ENCODE peak calls at places on chromosomes 2 and 18, in ten cellular contexts. H, A, Q, I, Z, D, U, R, M and P are unnamed samples.

GRCh38 chr2:132804045-132804444 is 134.0 kb upstream of the LYPD1 start:
- DNase-seq in Z (no peak), I (no peak), M (no peak), H (no peak), Q (peak), R (peak), D (no peak), A (no peak), U (peak), P (no peak)

GRCh38 chr2:205696541-205697441 is 14.5 kb downstream of the NRP2 start:
- DNase-seq in I (no peak), Z (no peak), D (no peak), A (no peak), R (peak), U (peak), H (no peak), Q (no peak), M (no peak), P (peak)

GRCh38 chr2:49861821-49862220 is 707.5 kb upstream of the FSHR start:
- DNase-seq in M (no peak), I (no peak), U (no peak), Q (peak), R (no peak), H (no peak), Z (no peak), D (no peak), A (no peak), P (no peak)

GRCh38 chr2:232351686-232352510 is 26.7 kb upstream of the ALPP start:
- DNase-seq in R (no peak), D (no peak), Q (no peak), M (peak), U (no peak), Z (no peak), H (peak), A (no peak), I (no peak), P (no peak)

GRCh38 chr18:56124186-56124585 is 514.2 kb downstream of the TXNL1 start:
- DNase-seq in R (peak), D (no peak), A (no peak), Z (no peak), I (no peak), U (no peak), Q (peak), H (no peak), M (no peak), P (no peak)

GRCh38 chr2:114010001-114010400 is 120.1 kb downstream of the ACTR3 start:
- DNase-seq in Q (peak), Z (no peak), H (no peak), M (no peak), A (no peak), U (no peak), I (no peak), D (no peak), R (no peak), P (no peak)

GRCh38 chr2:83990601-83991000 is 468.5 kb downstream of the SUCLG1 start:
- DNase-seq in Z (no peak), I (no peak), R (no peak), H (no peak), M (no peak), A (no peak), D (no peak), Q (peak), U (no peak), P (no peak)

GRCh38 chr2:75431757-75432156 is 129.0 kb downstream of the EVA1A start:
- DNase-seq in R (no peak), I (no peak), M (peak), U (no peak), Q (no peak), Z (peak), A (no peak), D (peak), H (no peak), P (no peak)

GRCh38 chr2:29013046-29013780 is 32.1 kb downstream of the TOGARAM2 start:
- DNase-seq in H (no peak), Z (no peak), A (no peak), Q (no peak), U (no peak), R (no peak), D (no peak), M (peak), I (no peak), P (no peak)

GRCh38 chr2:27518782-27519113 is 22.1 kb downstream of the GCKR start:
- DNase-seq in Q (no peak), I (no peak), H (no peak), U (no peak), M (no peak), Z (no peak), D (no peak), A (no peak), R (no peak), P (no peak)

GRCh38 chr2:134371041-134371440 is 117.2 kb downstream of the MGAT5 start:
- DNase-seq in M (no peak), Z (no peak), U (no peak), A (no peak), D (no peak), H (no peak), R (no peak), I (no peak), Q (no peak), P (no peak)

GRCh38 chr2:240236217-240237111 is 96.0 kb upstream of the OTOS start:
- DNase-seq in A (no peak), R (no peak), I (no peak), Q (no peak), D (no peak), Z (no peak), M (peak), U (peak), H (peak), P (peak)

GRCh38 chr2:73000808-73001570 is 70.5 kb downstream of the SFXN5 start:
- DNase-seq in A (no peak), Q (no peak), U (no peak), D (no peak), H (no peak), R (no peak), M (no peak), Z (no peak), I (no peak), P (no peak)

GRCh38 chr18:36322408-36322728 is 24.9 kb downstream of the FHOD3 start:
- DNase-seq in I (no peak), M (no peak), A (no peak), D (no peak), Q (no peak), H (no peak), R (no peak), U (no peak), Z (no peak), P (no peak)

GRCh38 chr2:67917332-67918054 is 145.3 kb downstream of the C1D start:
- DNase-seq in I (no peak), Q (peak), R (peak), U (peak), H (no peak), Z (no peak), D (no peak), A (no peak), M (no peak), P (no peak)

GRCh38 chr2:216260629-216261028 is 111.7 kb downstream of the MARCHF4 start:
- DNase-seq in U (no peak), Z (no peak), R (no peak), D (no peak), H (no peak), A (no peak), Q (no peak), I (no peak), M (no peak), P (no peak)

DNA sequence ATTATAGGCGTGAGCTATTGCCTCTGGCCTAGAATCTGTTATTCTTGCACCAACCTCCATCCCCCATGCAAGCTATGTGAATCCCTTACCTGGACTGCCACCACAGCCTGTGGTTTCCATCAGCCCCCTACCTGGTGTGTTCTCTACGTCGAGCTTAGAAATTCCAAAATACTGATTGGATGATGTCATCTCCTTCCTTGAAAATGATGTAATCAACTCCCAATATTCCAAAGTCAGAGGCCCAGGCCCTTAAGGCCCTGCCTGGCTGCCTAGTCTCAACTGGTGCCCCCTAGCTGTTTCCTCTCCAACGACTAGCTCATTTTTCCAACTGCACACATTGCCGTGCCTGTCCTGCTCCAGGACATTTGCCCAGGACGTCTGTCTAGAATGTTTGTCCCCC is 41.3 kb upstream of the GBX2 start:
- DNase-seq in U (no peak), R (no peak), Q (peak), Z (no peak), H (no peak), M (no peak), I (no peak), D (no peak), A (no peak), P (no peak)
- TF ChIP-seq CTCF in U (no peak), R (no peak), Q (peak), Z (no peak), H (no peak), M (no peak), I (no peak), D (no peak), A (no peak), P (no peak)

GRCh38 chr2:65130440-65131175 is 702 bp upstream of the RAB1A start:
- DNase-seq in Q (no peak), I (no peak), U (no peak), M (no peak), A (no peak), Z (no peak), H (no peak), R (no peak), D (no peak), P (no peak)
- TF ChIP-seq CTCF in Q (no peak), I (no peak), U (no peak), M (peak), A (no peak), Z (no peak), H (no peak), R (no peak), D (no peak), P (peak)

DNA sequence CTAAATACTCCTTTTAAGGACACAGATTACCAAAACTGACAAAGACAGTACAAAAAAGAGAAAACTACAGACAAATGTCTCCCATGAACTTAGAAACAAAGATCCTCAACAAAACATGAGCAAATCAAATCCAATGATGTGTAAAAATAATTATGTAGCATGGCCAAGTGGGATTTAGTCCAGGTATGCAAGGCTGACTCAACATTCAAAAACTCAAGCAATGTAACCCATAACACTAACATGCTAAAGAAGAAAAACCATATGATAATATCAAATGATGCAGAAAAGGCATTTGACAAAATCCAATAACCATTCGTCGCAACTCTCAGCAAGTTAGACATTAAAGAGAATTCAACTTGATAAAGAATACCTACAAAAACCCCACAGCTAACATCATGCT is 239.0 kb upstream of the KLHL29 start:
- DNase-seq in R (no peak), H (no peak), Q (no peak), Z (no peak), A (no peak), M (no peak), I (no peak), D (no peak), U (no peak), P (no peak)
- TF ChIP-seq CTCF in R (no peak), H (no peak), Q (no peak), Z (no peak), A (no peak), M (no peak), I (no peak), D (no peak), U (no peak), P (no peak)

DNA sequence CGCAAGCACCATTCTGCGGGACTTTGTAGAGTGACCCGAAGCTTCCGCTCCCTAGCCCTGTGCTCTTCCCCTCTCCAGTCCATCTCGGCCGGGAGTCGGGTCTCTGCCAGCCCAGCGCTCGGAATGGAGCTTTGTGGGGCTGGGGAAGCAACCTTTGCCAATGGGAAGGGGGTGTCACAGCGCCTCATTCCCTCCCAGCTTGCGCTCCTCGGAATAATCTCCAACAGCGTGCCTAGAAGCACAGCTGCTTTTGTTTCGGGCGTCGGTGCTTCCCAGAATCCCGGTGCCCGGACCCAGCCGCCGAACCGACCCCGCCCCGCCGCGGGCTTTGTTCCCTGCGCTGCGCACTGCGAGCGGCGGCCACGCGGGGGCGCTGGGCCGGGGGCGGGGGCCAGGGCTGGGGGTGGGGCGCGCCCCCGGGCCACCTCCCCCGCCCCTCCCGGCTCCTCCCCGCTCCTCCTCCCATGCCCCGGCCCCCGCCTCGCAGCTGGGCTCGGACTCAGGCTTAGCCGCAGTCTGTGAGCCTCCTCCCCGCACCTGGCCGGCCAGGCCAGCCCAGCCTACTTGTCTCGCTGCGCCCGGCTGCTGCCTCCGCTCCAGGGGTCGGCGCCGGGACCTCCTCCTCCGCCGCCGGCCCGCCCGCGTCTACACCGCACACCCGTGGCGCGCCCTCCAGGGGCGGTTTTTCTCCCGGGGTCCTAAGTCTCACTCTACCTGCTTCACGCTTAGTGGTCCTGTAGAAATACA is 77.7 kb upstream of the SMAD2 start:
- DNase-seq in H (peak), U (peak), D (peak), A (peak), I (peak), R (no peak), M (peak), Q (no peak), Z (peak), P (peak)
- TF ChIP-seq CTCF in H (peak), U (no peak), D (peak), A (peak), I (peak), R (peak), M (peak), Q (peak), Z (peak), P (peak)

GRCh38 chr2:117785740-117786139 is 28.8 kb upstream of the DDX18 start:
- DNase-seq in M (no peak), U (peak), H (no peak), D (peak), Z (peak), Q (peak), I (peak), R (peak), A (no peak), P (peak)
- TF ChIP-seq CTCF in M (peak), U (peak), H (peak), D (peak), Z (peak), Q (peak), I (peak), R (peak), A (peak), P (peak)

DNA sequence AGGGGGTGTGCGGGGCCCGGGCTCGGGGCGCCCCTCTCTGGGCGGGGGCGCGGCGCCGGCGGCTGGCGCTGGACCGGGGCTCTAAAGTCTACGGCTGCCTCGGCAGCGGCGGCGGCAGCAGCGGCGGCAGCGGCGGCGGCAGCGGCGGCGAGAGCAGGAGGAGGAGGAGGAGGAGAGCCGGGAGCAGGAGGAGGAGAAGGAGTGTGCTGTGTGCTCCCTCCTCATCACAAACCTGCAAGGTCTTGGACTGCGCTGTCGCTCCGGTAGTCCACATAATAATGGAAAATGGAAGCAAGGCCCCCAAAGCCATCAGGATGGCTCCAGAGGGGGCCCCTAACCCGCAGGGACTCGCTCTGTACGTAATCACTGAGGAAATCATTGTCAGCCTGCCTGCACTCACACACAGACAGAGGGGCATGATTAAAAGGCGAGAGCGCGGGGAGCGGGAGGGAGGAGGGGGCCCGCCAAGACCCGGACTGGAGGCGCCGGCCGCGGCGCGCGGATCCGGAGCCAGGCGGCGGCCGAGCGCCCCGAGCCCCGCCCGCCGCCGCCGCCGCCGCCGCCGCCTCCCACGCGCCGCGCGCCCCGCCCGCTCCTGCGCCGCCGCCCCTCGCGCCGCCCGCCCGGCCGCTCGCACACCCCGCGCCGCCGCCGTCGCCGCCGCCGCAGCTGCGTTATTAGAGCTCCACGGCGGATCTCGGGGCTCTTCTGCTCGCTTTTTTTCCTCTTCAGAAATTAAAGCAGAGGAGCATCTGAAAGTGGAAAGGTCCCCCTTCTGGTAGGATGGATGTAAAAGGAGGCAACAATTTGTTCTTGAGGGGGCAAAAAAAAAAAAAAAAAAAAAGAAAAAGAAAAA is at the start of gene ZNF521:
- DNase-seq in A (peak), Q (peak), I (no peak), U (peak), R (peak), Z (peak), M (peak), H (peak), D (peak), P (peak)
- TF ChIP-seq CTCF in A (no peak), Q (peak), I (no peak), U (peak), R (peak), Z (no peak), M (no peak), H (peak), D (no peak), P (no peak)

GRCh38 chr2:25115902-25116301 is 52.5 kb downstream of the POMC start:
- DNase-seq in M (no peak), Q (no peak), I (no peak), A (no peak), Z (no peak), D (no peak), R (peak), U (peak), H (no peak), P (no peak)
- TF ChIP-seq CTCF in M (no peak), Q (no peak), I (no peak), A (no peak), Z (no peak), D (no peak), R (no peak), U (no peak), H (no peak), P (no peak)